ENCODE peak calls at places on chromosomes 5 and 9, in five cellular contexts. Q is pancreas, L is adrenal gland, X is upper lobe of left lung, V is mammary epithelial cell. U is an unnamed sample.

GRCh38 chr9:272251-273213 is 57.9 kb downstream of the DOCK8 start:
- DNase-seq in Q (no peak), L (peak; percentile 37), X (peak; percentile 67), V (no peak), U (peak; percentile 52)

GRCh38 chr5:142465476-142465875 is 140.7 kb upstream of the SPRY4 start:
- DNase-seq in Q (no peak), L (no peak), X (no peak), V (no peak), U (no peak)

GRCh38 chr5:30401479-30402058 is 791.9 kb upstream of the CDH6 start:
- DNase-seq in Q (peak; percentile 18), L (no peak), X (no peak), V (peak; percentile 4), U (no peak)

GRCh38 chr5:36878421-36879088 is 2.0 kb downstream of the NIPBL start:
- DNase-seq in Q (no peak), L (no peak), X (peak; percentile 47), V (peak; percentile 56), U (no peak)

GRCh38 chr5:140114341-140115185 is 654 bp downstream of the PURA start:
- DNase-seq in Q (peak; percentile 65), L (peak; percentile 78), X (peak; percentile 75), V (peak; percentile 64), U (peak; percentile 40)

GRCh38 chr9:138076650-138077009 is 199.0 kb downstream of the CACNA1B start:
- DNase-seq in Q (no peak), L (no peak), X (no peak), V (no peak), U (no peak)

GRCh38 chr9:131275332-131276106 is 791 bp downstream of the FAM78A start:
- DNase-seq in Q (no peak), L (no peak), X (peak; percentile 52), V (no peak), U (no peak)

GRCh38 chr9:37903831-37904646 is at the start of gene SLC25A51:
- DNase-seq in Q (peak; percentile 92), L (peak; percentile 92), X (peak; percentile 92), V (peak; percentile 94), U (peak; percentile 99)

GRCh38 chr5:54837939-54838457 is 147.4 kb downstream of the ESM1 start:
- DNase-seq in Q (no peak), L (no peak), X (no peak), V (no peak), U (no peak)

GRCh38 chr5:133425183-133425582 is 187.2 kb downstream of the FSTL4 start:
- DNase-seq in Q (no peak), L (no peak), X (no peak), V (no peak), U (no peak)

GRCh38 chr5:39898731-39899130 is 474.0 kb upstream of the DAB2 start:
- DNase-seq in Q (no peak), L (no peak), X (no peak), V (no peak), U (no peak)

GRCh38 chr5:31935702-31936347 is 238.3 kb downstream of the GOLPH3 start:
- DNase-seq in Q (no peak), L (no peak), X (peak; percentile 69), V (no peak), U (no peak)

GRCh38 chr5:151148583-151148982 is 9.0 kb downstream of the ANXA6 start:
- DNase-seq in Q (peak; percentile 8), L (no peak), X (no peak), V (no peak), U (no peak)

GRCh38 chr5:32107291-32107690 is 66.8 kb downstream of the GOLPH3 start:
- DNase-seq in Q (no peak), L (no peak), X (no peak), V (no peak), U (no peak)

GRCh38 chr5:38329132-38329715 is 70.9 kb downstream of the EGFLAM start:
- DNase-seq in Q (no peak), L (no peak), X (no peak), V (peak; percentile 70), U (no peak)

GRCh38 chr9:129987047-129987446 is 55.9 kb downstream of the FNBP1 start:
- DNase-seq in Q (no peak), L (no peak), X (no peak), V (no peak), U (no peak)

GRCh38 chr9:129979346-129979745 is 63.6 kb downstream of the FNBP1 start:
- DNase-seq in Q (no peak), L (no peak), X (no peak), V (no peak), U (no peak)

GRCh38 chr9:129983891-129984290 is 59.1 kb downstream of the FNBP1 start:
- DNase-seq in Q (no peak), L (no peak), X (no peak), V (no peak), U (no peak)

DNA sequence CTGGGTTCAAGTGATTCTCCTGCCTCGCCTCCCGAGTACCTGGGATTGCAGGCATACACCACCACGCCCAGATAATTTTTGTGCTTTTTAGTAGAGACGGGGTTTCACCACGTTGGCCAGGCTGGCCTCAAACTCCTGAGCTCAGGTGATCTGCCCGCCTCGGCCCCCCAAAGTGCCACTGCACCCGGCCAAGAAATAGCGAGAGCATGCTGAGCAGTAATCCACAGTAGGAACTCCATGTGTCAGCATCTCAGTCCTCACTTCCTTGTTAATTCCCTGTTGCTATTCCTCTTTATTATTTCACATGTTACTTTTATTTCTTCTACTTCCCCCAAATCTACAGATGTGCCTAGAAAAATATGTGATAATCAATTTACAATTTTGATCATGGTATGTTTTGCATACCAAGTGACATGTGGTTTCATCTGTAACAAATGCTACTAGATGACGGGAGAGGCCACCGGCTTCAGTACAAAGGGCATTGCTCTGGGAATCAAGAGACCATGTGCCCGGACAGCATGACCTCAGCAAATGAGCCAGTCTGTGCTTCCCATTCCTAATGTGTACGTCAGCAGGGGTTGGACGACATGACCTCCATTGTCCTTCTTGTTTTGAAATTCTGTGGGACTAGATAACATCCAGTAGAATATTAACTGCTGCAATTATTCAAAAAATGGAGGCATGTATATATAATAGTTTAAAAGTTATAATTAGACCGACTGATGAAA is 61.6 kb downstream of the FNBP1 start:
- DNase-seq in Q (no peak), L (peak; percentile 59), X (peak; percentile 63), V (no peak), U (no peak)
- H3K36me3 ChIP-seq in Q (no peaks in the 10 kb centered on the region), L (no peaks in the 10 kb centered on the region), X (peaks cover 25% of the 10 kb centered on the region), V (peaks cover 2% of the 10 kb centered on the region), U (peaks cover 25% of the 10 kb centered on the region)

GRCh38 chr9:105860526-105860925 is 166.2 kb downstream of the TMEM38B start:
- DNase-seq in Q (no peak), L (no peak), X (no peak), V (no peak), U (no peak)

GRCh38 chr9:105859428-105860091 is 165.2 kb downstream of the TMEM38B start:
- DNase-seq in Q (no peak), L (no peak), X (no peak), V (no peak), U (no peak)

GRCh38 chr9:105856020-105856419 is 161.7 kb downstream of the TMEM38B start:
- DNase-seq in Q (no peak), L (no peak), X (no peak), V (no peak), U (no peak)

GRCh38 chr9:105858284-105858683 is 163.9 kb downstream of the TMEM38B start:
- DNase-seq in Q (no peak), L (no peak), X (no peak), V (no peak), U (no peak)

GRCh38 chr9:105858877-105859276 is 164.5 kb downstream of the TMEM38B start:
- DNase-seq in Q (no peak), L (no peak), X (no peak), V (no peak), U (no peak)
- TF ChIP-seq CTCF in Q (no peak), L (no peak), X (no peak), V (no peak), U (no peak)

DNA sequence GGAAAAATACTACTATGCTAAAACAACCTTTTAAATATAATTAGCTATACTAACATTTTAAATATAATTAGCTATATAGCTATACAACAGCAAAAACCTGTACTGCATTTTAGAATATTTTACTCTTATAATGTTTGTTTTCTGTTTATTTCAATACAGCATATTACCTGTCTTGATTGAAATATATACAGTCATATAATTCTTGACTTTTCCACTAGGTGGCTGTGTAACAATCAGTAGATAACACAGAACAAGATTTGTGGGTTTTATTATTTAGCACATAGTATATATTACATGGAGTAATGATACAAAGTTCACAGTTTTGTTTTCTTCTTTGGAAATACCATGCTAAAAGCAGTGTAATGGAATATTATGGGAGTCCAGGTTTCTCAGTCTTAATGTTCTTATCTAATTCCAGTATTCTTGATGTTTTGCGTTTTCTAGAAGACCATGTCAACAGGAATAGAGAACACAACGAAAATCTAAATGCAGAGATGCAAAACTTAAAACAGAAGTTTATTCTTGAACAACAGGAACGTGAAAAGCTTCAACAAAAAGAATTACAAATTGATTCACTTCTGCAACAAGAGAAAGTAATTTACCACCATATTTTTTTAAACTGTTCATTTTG is 13.3 kb downstream of the HMMR start:
- DNase-seq in Q (no peak), L (no peak), X (no peak), V (no peak), U (no peak)
- H3K36me3 ChIP-seq in Q (no peaks in the 10 kb centered on the region), L (no peaks in the 10 kb centered on the region), X (no peaks in the 10 kb centered on the region), V (peaks cover 42% of the 10 kb centered on the region), U (no peaks in the 10 kb centered on the region)

DNA sequence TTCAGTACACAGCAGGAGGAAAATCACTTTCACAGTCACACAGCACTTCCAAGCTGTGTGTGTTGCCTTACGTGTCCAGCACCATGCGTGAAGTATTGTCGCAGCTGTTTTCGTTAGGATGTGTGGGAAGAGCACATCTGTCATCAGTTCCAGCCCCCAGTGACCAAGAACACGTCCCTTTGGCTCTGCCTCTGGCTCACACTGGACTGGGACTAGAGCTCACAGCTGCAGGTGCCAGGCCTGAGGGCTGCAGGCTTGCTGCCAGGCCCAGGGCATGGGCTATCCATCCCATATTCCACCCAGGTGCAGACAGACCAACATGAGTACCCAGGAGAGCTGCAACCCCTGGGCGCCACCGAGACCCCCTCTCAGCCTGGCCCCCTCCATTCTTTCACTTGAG is 60.5 kb upstream of the ANKRD33B start:
- DNase-seq in Q (no peak), L (no peak), X (no peak), V (no peak), U (no peak)
- TF ChIP-seq CTCF in Q (no peak), L (no peak), X (no peak), V (no peak), U (no peak)

GRCh38 chr5:87398981-87399616 is 13.6 kb downstream of the CCNH start:
- DNase-seq in Q (no peak), L (no peak), X (no peak), V (peak; percentile 7), U (no peak)

GRCh38 chr5:87401626-87402025 is 11.1 kb downstream of the CCNH start:
- DNase-seq in Q (no peak), L (no peak), X (no peak), V (no peak), U (no peak)

GRCh38 chr5:87403409-87403808 is 9.3 kb downstream of the CCNH start:
- DNase-seq in Q (no peak), L (no peak), X (no peak), V (no peak), U (no peak)

GRCh38 chr5:87400305-87400899 is 12.3 kb downstream of the CCNH start:
- DNase-seq in Q (no peak), L (no peak), X (no peak), V (peak; percentile 27), U (no peak)

DNA sequence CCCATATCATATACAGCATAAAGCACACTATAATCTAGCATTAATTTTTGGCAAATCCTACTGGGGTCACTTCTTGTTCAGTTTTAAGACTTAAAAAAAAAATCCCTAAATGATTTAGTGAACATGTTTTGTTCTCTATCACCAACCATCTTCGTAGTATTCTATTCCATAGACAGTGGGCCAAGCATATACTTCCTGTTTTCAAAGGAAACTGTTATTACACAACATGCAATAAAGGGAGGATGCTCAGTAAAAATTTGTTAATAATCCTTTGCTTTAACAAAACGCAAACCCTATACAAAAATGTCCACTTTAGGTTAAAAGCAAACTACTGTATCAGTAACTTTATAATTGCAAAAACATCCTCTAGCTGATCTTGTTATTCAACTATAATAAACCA is 13.0 kb downstream of the CCNH start:
- DNase-seq in Q (no peak), L (no peak), X (no peak), V (no peak), U (no peak)
- H3K36me3 ChIP-seq in Q (no peaks in the 10 kb centered on the region), L (no peaks in the 10 kb centered on the region), X (peaks cover 91% of the 10 kb centered on the region), V (peaks cover 45% of the 10 kb centered on the region), U (peaks cover 46% of the 10 kb centered on the region)